ENCODE peak calls at places on chromosomes 1 and 21, in seven cellular contexts. One of them, this sample, is unnamed.

GRCh38 chr1:173269490-173270230 is 62.5 kb upstream of the TNFSF4 start:
- DNase-seq in gastrocnemius medialis: no peak
- DNase-seq in GM12892: no peak
- DNase-seq in stomach: no peak
- DNase-seq in lower leg skin: no peak
- DNase-seq in body of pancreas: no peak
- DNase-seq in vagina: no peak
- DNase-seq in this sample: no peak

GRCh38 chr1:87017994-87018672 is 103.7 kb downstream of the HS2ST1 start:
- DNase-seq in body of pancreas: no peak
- DNase-seq in GM12892: no peak
- DNase-seq in gastrocnemius medialis: no peak
- DNase-seq in lower leg skin: no peak
- DNase-seq in stomach: no peak
- DNase-seq in vagina: no peak
- DNase-seq in this sample: no peak

GRCh38 chr1:230243583-230244377 is 176.7 kb downstream of the GALNT2 start:
- DNase-seq in body of pancreas: no peak
- DNase-seq in vagina: no peak
- DNase-seq in stomach: no peak
- DNase-seq in gastrocnemius medialis: no peak
- DNase-seq in lower leg skin: no peak
- DNase-seq in GM12892: no peak
- DNase-seq in this sample: no peak

GRCh38 chr1:8875216-8875861 is 3.1 kb downstream of the ENO1 start:
- DNase-seq in vagina: no peak
- DNase-seq in gastrocnemius medialis: no peak
- DNase-seq in stomach: no peak
- DNase-seq in body of pancreas: no peak
- DNase-seq in lower leg skin: no peak
- DNase-seq in GM12892: no peak
- DNase-seq in this sample: no peak

GRCh38 chr1:54399765-54400164 is 6.4 kb downstream of the SSBP3 start:
- DNase-seq in vagina: no peak
- DNase-seq in lower leg skin: no peak
- DNase-seq in body of pancreas: no peak
- DNase-seq in gastrocnemius medialis: no peak
- DNase-seq in GM12892: no peak
- DNase-seq in stomach: no peak
- DNase-seq in this sample: no peak

GRCh38 chr1:23370744-23371710 is 1.4 kb upstream of the ZNF436 start:
- DNase-seq in stomach: no peak
- DNase-seq in vagina: no peak
- DNase-seq in GM12892: no peak
- DNase-seq in lower leg skin: no peak
- DNase-seq in body of pancreas: no peak
- DNase-seq in gastrocnemius medialis: no peak
- DNase-seq in this sample: no peak

GRCh38 chr21:35606136-35606535 is 454.2 kb downstream of the SETD4 start:
- DNase-seq in GM12892: no peak
- DNase-seq in stomach: no peak
- DNase-seq in vagina: no peak
- DNase-seq in lower leg skin: no peak
- DNase-seq in body of pancreas: no peak
- DNase-seq in gastrocnemius medialis: no peak
- DNase-seq in this sample: no peak

GRCh38 chr1:211356723-211357418 is 30.2 kb downstream of the TRAF5 start:
- DNase-seq in gastrocnemius medialis: no peak
- DNase-seq in stomach: no peak
- DNase-seq in vagina: no peak
- DNase-seq in lower leg skin: no peak
- DNase-seq in GM12892: no peak
- DNase-seq in body of pancreas: no peak
- DNase-seq in this sample: no peak

GRCh38 chr1:25425098-25426085 is 4.8 kb upstream of the RHCE start:
- DNase-seq in gastrocnemius medialis: no peak
- DNase-seq in stomach: peak
- DNase-seq in GM12892: no peak
- DNase-seq in lower leg skin: no peak
- DNase-seq in body of pancreas: peak
- DNase-seq in vagina: no peak
- DNase-seq in this sample: no peak

GRCh38 chr1:158203693-158204457 is 23.2 kb downstream of the CD1D start:
- DNase-seq in body of pancreas: no peak
- DNase-seq in GM12892: no peak
- DNase-seq in stomach: no peak
- DNase-seq in gastrocnemius medialis: no peak
- DNase-seq in lower leg skin: no peak
- DNase-seq in vagina: no peak
- DNase-seq in this sample: no peak

GRCh38 chr1:89149229-89149628 is 23.3 kb upstream of the GBP2 start:
- DNase-seq in stomach: no peak
- DNase-seq in vagina: no peak
- DNase-seq in GM12892: no peak
- DNase-seq in body of pancreas: peak
- DNase-seq in gastrocnemius medialis: no peak
- DNase-seq in lower leg skin: no peak
- DNase-seq in this sample: no peak

GRCh38 chr1:165828103-165828558 is 717 bp downstream of the UCK2 start:
- DNase-seq in stomach: peak
- DNase-seq in vagina: no peak
- DNase-seq in gastrocnemius medialis: peak
- DNase-seq in body of pancreas: peak
- DNase-seq in GM12892: peak
- DNase-seq in lower leg skin: no peak
- DNase-seq in this sample: no peak

GRCh38 chr1:56414728-56415224 is 164.6 kb downstream of the PLPP3 start:
- DNase-seq in lower leg skin: no peak
- DNase-seq in GM12892: no peak
- DNase-seq in vagina: no peak
- DNase-seq in gastrocnemius medialis: no peak
- DNase-seq in stomach: peak
- DNase-seq in body of pancreas: peak
- DNase-seq in this sample: no peak

GRCh38 chr1:150973258-150973825 is 1.3 kb downstream of the CERS2 start:
- DNase-seq in vagina: no peak
- DNase-seq in gastrocnemius medialis: peak
- DNase-seq in stomach: peak
- DNase-seq in body of pancreas: peak
- DNase-seq in lower leg skin: no peak
- DNase-seq in GM12892: no peak
- DNase-seq in this sample: no peak

GRCh38 chr21:28687571-28687970 is 305.1 kb downstream of the LTN1 start:
- DNase-seq in stomach: no peak
- DNase-seq in vagina: no peak
- DNase-seq in lower leg skin: no peak
- DNase-seq in GM12892: no peak
- DNase-seq in gastrocnemius medialis: no peak
- DNase-seq in body of pancreas: no peak
- DNase-seq in this sample: no peak
- TF ChIP-seq POLR2A in stomach: no peak
- TF ChIP-seq POLR2A in vagina: no peak
- TF ChIP-seq POLR2A in lower leg skin: no peak
- TF ChIP-seq POLR2A in GM12892: no peak
- TF ChIP-seq POLR2A in gastrocnemius medialis: no peak
- TF ChIP-seq POLR2A in body of pancreas: no peak
- TF ChIP-seq POLR2A in this sample: no peak

GRCh38 chr1:236287757-236288619 is 6.2 kb upstream of the ERO1B start:
- DNase-seq in stomach: no peak
- DNase-seq in vagina: no peak
- DNase-seq in body of pancreas: peak
- DNase-seq in gastrocnemius medialis: no peak
- DNase-seq in GM12892: no peak
- DNase-seq in lower leg skin: no peak
- DNase-seq in this sample: no peak
- TF ChIP-seq POLR2A in stomach: no peak
- TF ChIP-seq POLR2A in vagina: no peak
- TF ChIP-seq POLR2A in body of pancreas: no peak
- TF ChIP-seq POLR2A in gastrocnemius medialis: no peak
- TF ChIP-seq POLR2A in GM12892: no peak
- TF ChIP-seq POLR2A in lower leg skin: no peak
- TF ChIP-seq POLR2A in this sample: no peak

GRCh38 chr1:113156368-113156767 is 83.4 kb downstream of the LRIG2 start:
- DNase-seq in stomach: no peak
- DNase-seq in body of pancreas: no peak
- DNase-seq in vagina: no peak
- DNase-seq in GM12892: no peak
- DNase-seq in lower leg skin: no peak
- DNase-seq in gastrocnemius medialis: no peak
- DNase-seq in this sample: no peak
- TF ChIP-seq POLR2A in stomach: no peak
- TF ChIP-seq POLR2A in body of pancreas: no peak
- TF ChIP-seq POLR2A in vagina: no peak
- TF ChIP-seq POLR2A in GM12892: no peak
- TF ChIP-seq POLR2A in lower leg skin: no peak
- TF ChIP-seq POLR2A in gastrocnemius medialis: no peak
- TF ChIP-seq POLR2A in this sample: no peak

GRCh38 chr1:62536865-62537264 is 60.5 kb upstream of the ANGPTL3 start:
- DNase-seq in vagina: no peak
- DNase-seq in lower leg skin: no peak
- DNase-seq in GM12892: no peak
- DNase-seq in stomach: no peak
- DNase-seq in body of pancreas: no peak
- DNase-seq in gastrocnemius medialis: no peak
- DNase-seq in this sample: no peak

GRCh38 chr1:62544570-62544969 is 52.8 kb upstream of the ANGPTL3 start:
- DNase-seq in body of pancreas: no peak
- DNase-seq in stomach: no peak
- DNase-seq in gastrocnemius medialis: no peak
- DNase-seq in GM12892: no peak
- DNase-seq in vagina: no peak
- DNase-seq in lower leg skin: no peak
- DNase-seq in this sample: no peak

GRCh38 chr1:62541048-62541447 is 56.3 kb upstream of the ANGPTL3 start:
- DNase-seq in stomach: no peak
- DNase-seq in vagina: no peak
- DNase-seq in gastrocnemius medialis: no peak
- DNase-seq in lower leg skin: no peak
- DNase-seq in GM12892: no peak
- DNase-seq in body of pancreas: no peak
- DNase-seq in this sample: no peak

GRCh38 chr1:62539028-62539447 is 58.3 kb upstream of the ANGPTL3 start:
- DNase-seq in lower leg skin: no peak
- DNase-seq in stomach: no peak
- DNase-seq in GM12892: no peak
- DNase-seq in vagina: no peak
- DNase-seq in body of pancreas: no peak
- DNase-seq in gastrocnemius medialis: no peak
- DNase-seq in this sample: no peak
- TF ChIP-seq POLR2A in lower leg skin: no peak
- TF ChIP-seq POLR2A in stomach: no peak
- TF ChIP-seq POLR2A in GM12892: no peak
- TF ChIP-seq POLR2A in vagina: no peak
- TF ChIP-seq POLR2A in body of pancreas: no peak
- TF ChIP-seq POLR2A in gastrocnemius medialis: no peak
- TF ChIP-seq POLR2A in this sample: no peak

This sample was measured in suprapubic skin.